ENCODE peak calls at places on chromosomes 13 and 19, in eight cellular contexts. L, E, R, Z, S, P, T and N are unnamed samples.
A peak's percentile ranks its signal among the peaks of the same experiment; 100 is the strongest.

GRCh38 chr19:10294368-10294697 is 4.6 kb downstream of the ICAM5 start:
- DNase-seq in T (no peak), S (no peak), E (no peak), Z (no peak), R (no peak), L (no peak), P (no peak), N (no peak)

GRCh38 chr19:28929026-28929425 is 283.9 kb downstream of the UQCRFS1 start:
- DNase-seq in L (no peak), P (no peak), Z (no peak), E (no peak), R (no peak), T (peak; percentile 47), S (no peak), N (no peak)

GRCh38 chr13:40552895-40553294 is 113.5 kb downstream of the FOXO1 start:
- DNase-seq in T (no peak), P (no peak), E (no peak), Z (no peak), S (no peak), R (no peak), L (no peak), N (no peak)

GRCh38 chr13:30033681-30034447 is 183.4 kb upstream of the UBL3 start:
- DNase-seq in P (peak; percentile 33), E (peak; percentile 82), S (no peak), L (peak; percentile 90), Z (peak; percentile 46), T (peak; percentile 89), R (peak; percentile 89), N (no peak)

GRCh38 chr19:53707278-53707677 is 75.5 kb downstream of the DPRX start:
- DNase-seq in L (no peak), E (no peak), R (no peak), P (no peak), S (no peak), Z (no peak), T (no peak), N (no peak)

GRCh38 chr13:26406791-26407190 is 150.7 kb upstream of the WASF3 start:
- DNase-seq in T (no peak), R (no peak), P (no peak), S (no peak), Z (no peak), L (no peak), E (no peak), N (peak; percentile 33)

GRCh38 chr19:13302521-13303270 is 152.5 kb downstream of the IER2 start:
- DNase-seq in E (no peak), P (no peak), L (no peak), Z (no peak), R (peak; percentile 47), T (no peak), S (no peak), N (no peak)

GRCh38 chr19:8397291-8397690 is 7.1 kb downstream of the RAB11B start:
- DNase-seq in R (no peak), P (no peak), T (no peak), E (no peak), Z (no peak), L (no peak), S (no peak), N (no peak)

GRCh38 chr19:38949580-38950367 is 19.0 kb downstream of the MRPS12 start:
- DNase-seq in E (no peak), T (peak; percentile 16), P (peak; percentile 82), L (no peak), Z (no peak), S (peak; percentile 69), R (peak; percentile 55), N (peak; percentile 96)

GRCh38 chr19:18839465-18840287 is 7.9 kb downstream of the UPF1 start:
- DNase-seq in T (peak; percentile 25), E (no peak), P (peak; percentile 37), L (no peak), R (no peak), Z (no peak), S (no peak), N (no peak)

GRCh38 chr19:57786286-57786685 is 16.8 kb downstream of the ZNF586 start:
- DNase-seq in Z (no peak), P (no peak), T (no peak), E (no peak), R (no peak), L (no peak), S (no peak), N (no peak)

GRCh38 chr13:32153056-32153455 is 121.5 kb downstream of the FRY start:
- DNase-seq in E (peak; percentile 36), L (peak; percentile 57), S (no peak), Z (no peak), R (peak; percentile 22), T (peak; percentile 64), P (peak; percentile 66), N (no peak)

GRCh38 chr19:41442473-41443360 is at the start of gene ERICH4:
- DNase-seq in S (no peak), R (no peak), T (no peak), E (no peak), P (no peak), L (no peak), Z (no peak), N (no peak)

GRCh38 chr19:2315818-2316353 is 7.9 kb upstream of the LINGO3 start:
- DNase-seq in S (no peak), L (no peak), T (peak; percentile 65), R (peak; percentile 79), E (no peak), P (peak; percentile 74), Z (no peak), N (no peak)

GRCh38 chr19:2528543-2529173 is 52.7 kb downstream of the GADD45B start:
- DNase-seq in S (no peak), L (no peak), P (no peak), E (no peak), T (no peak), Z (no peak), R (no peak), N (peak; percentile 51)

GRCh38 chr13:66748712-66749111 is 481.4 kb downstream of the PCDH9 start:
- DNase-seq in L (no peak), Z (no peak), E (no peak), S (no peak), R (no peak), T (no peak), P (no peak), N (no peak)